ENCODE peak calls at places on chromosomes 5 and 9, in seven cellular contexts. O, W, M, I, Q, D and P are unnamed samples.

GRCh38 chr5:142202282-142202681 is 93.7 kb downstream of the NDFIP1 start:
- DNase-seq in I (peak; percentile 60), Q (no peak), O (peak; percentile 65), M (no peak), D (no peak), W (no peak), P (no peak)

GRCh38 chr5:153476767-153477166 is 13.7 kb upstream of the GRIA1 start:
- DNase-seq in M (no peak), Q (no peak), D (no peak), I (peak; percentile 76), W (peak; percentile 86), O (peak; percentile 92), P (no peak)

GRCh38 chr9:19201899-19202891 is 28.3 kb upstream of the DENND4C start:
- DNase-seq in O (no peak), W (peak; percentile 97), Q (no peak), I (peak; percentile 23), M (no peak), D (no peak), P (peak; percentile 32)

GRCh38 chr9:116181853-116182610 is 28.4 kb downstream of the PAPPA start:
- DNase-seq in I (no peak), O (peak; percentile 51), M (no peak), Q (no peak), W (peak; percentile 40), D (peak; percentile 68), P (no peak)

GRCh38 chr9:75855509-75855908 is 35.0 kb upstream of the PCSK5 start:
- DNase-seq in M (no peak), W (peak; percentile 53), O (peak; percentile 4), Q (no peak), D (peak; percentile 66), I (peak; percentile 20), P (no peak)

GRCh38 chr9:8287501-8287900 is 487.9 kb upstream of the DMAC1 start:
- DNase-seq in Q (no peak), O (no peak), M (no peak), D (no peak), I (no peak), W (no peak), P (no peak)

GRCh38 chr5:172223901-172224873 is 30.2 kb downstream of the EFCAB9 start:
- DNase-seq in Q (no peak), M (no peak), O (no peak), I (no peak), W (no peak), D (no peak), P (no peak)

GRCh38 chr5:102617857-102618187 is 119.0 kb upstream of the SLCO6A1 start:
- DNase-seq in W (no peak), O (no peak), Q (no peak), M (no peak), D (no peak), I (peak; percentile 73), P (no peak)

GRCh38 chr5:71924325-71924724 is 182.9 kb upstream of the MAP1B start:
- DNase-seq in Q (no peak), O (peak; percentile 20), I (peak; percentile 15), W (no peak), D (no peak), M (no peak), P (no peak)

GRCh38 chr5:170467000-170467707 is 36.7 kb upstream of the KCNIP1 start:
- DNase-seq in Q (peak; percentile 17), O (peak; percentile 90), W (no peak), D (peak; percentile 94), M (no peak), I (peak; percentile 85), P (no peak)

GRCh38 chr5:140328036-140328764 is 18.2 kb downstream of the HBEGF start:
- DNase-seq in Q (no peak), M (no peak), D (no peak), I (no peak), O (no peak), W (peak; percentile 52), P (no peak)

GRCh38 chr9:445033-445432 is 230.4 kb downstream of the DOCK8 start:
- DNase-seq in W (no peak), I (peak; percentile 7), D (no peak), Q (no peak), O (no peak), M (no peak), P (no peak)

GRCh38 chr5:157046041-157046440 is 12.9 kb downstream of the HAVCR1 start:
- DNase-seq in I (peak; percentile 30), Q (no peak), O (no peak), M (no peak), D (no peak), W (peak; percentile 70), P (no peak)

GRCh38 chr9:136095495-136096058 is 488 bp upstream of the NACC2 start:
- DNase-seq in I (peak; percentile 50), W (no peak), M (peak; percentile 39), Q (no peak), O (peak; percentile 31), D (peak; percentile 52), P (no peak)

GRCh38 chr9:133520121-133520835 is 4.5 kb downstream of the MYMK start:
- DNase-seq in O (no peak), M (no peak), Q (no peak), W (no peak), I (no peak), D (no peak), P (no peak)

GRCh38 chr9:133523096-133523495 is 1.7 kb downstream of the MYMK start:
- DNase-seq in D (no peak), M (no peak), Q (no peak), W (no peak), I (no peak), O (no peak), P (no peak)

GRCh38 chr9:133524146-133524545 is 613 bp downstream of the MYMK start:
- DNase-seq in O (no peak), W (no peak), M (no peak), D (no peak), Q (no peak), I (no peak), P (no peak)

GRCh38 chr9:133521122-133522072 is 3.4 kb downstream of the MYMK start:
- DNase-seq in I (no peak), M (no peak), Q (no peak), O (no peak), D (no peak), W (no peak), P (no peak)

GRCh38 chr9:133522073-133522910 is 2.5 kb downstream of the MYMK start:
- DNase-seq in W (no peak), O (no peak), M (no peak), I (no peak), D (no peak), Q (no peak), P (no peak)
- H3K9ac ChIP-seq in W (no peak overlapping the region), O (no peak overlapping the region), M (peak overlapping the region; percentile 50), I (no peak overlapping the region), D (no peak overlapping the region), Q (no peak overlapping the region), P (no peak overlapping the region)

DNA sequence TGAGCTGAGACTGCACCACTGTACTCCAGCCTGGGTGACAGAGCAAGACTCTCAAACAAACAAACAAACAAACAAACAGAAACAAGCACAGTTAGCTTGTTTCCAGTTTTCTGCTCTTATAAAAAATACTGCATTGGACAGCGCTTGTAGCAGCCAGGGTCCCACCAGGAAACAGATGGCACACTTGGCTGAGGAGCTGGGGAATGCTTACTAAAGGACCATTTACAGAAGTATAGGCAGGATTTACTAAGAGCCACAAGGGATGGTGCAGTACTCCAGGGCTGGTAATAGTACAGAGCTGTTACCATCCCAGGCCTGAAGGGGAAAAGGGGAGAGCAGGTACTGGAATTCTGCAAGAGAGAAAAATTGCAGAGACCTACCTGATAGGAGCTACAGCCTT is 5.2 kb upstream of the ANKS6 start:
- DNase-seq in I (no peak), D (no peak), M (no peak), W (no peak), Q (peak; percentile 36), O (no peak), P (no peak)
- H3K79me1 ChIP-seq in I (no peaks in the 10 kb centered on the region), D (peaks cover 3% of the 10 kb centered on the region), M (no peaks in the 10 kb centered on the region), W (no peaks in the 10 kb centered on the region), Q (no peaks in the 10 kb centered on the region), O (no peaks in the 10 kb centered on the region), P (no peaks in the 10 kb centered on the region)

GRCh38 chr5:150519978-150520377 is 12.0 kb downstream of the NDST1 start:
- DNase-seq in M (no peak), D (no peak), Q (no peak), I (no peak), W (no peak), O (no peak), P (no peak)

GRCh38 chr5:150516011-150516410 is 8.1 kb downstream of the NDST1 start:
- DNase-seq in M (no peak), W (peak; percentile 86), I (peak; percentile 84), D (no peak), Q (no peak), O (peak; percentile 85), P (no peak)

GRCh38 chr5:150515446-150515845 is 7.5 kb downstream of the NDST1 start:
- DNase-seq in M (no peak), Q (no peak), W (peak; percentile 72), I (peak; percentile 78), O (peak; percentile 83), D (no peak), P (no peak)

GRCh38 chr5:150519560-150519945 is 11.6 kb downstream of the NDST1 start:
- DNase-seq in O (no peak), W (no peak), I (no peak), Q (no peak), D (no peak), M (no peak), P (no peak)

DNA sequence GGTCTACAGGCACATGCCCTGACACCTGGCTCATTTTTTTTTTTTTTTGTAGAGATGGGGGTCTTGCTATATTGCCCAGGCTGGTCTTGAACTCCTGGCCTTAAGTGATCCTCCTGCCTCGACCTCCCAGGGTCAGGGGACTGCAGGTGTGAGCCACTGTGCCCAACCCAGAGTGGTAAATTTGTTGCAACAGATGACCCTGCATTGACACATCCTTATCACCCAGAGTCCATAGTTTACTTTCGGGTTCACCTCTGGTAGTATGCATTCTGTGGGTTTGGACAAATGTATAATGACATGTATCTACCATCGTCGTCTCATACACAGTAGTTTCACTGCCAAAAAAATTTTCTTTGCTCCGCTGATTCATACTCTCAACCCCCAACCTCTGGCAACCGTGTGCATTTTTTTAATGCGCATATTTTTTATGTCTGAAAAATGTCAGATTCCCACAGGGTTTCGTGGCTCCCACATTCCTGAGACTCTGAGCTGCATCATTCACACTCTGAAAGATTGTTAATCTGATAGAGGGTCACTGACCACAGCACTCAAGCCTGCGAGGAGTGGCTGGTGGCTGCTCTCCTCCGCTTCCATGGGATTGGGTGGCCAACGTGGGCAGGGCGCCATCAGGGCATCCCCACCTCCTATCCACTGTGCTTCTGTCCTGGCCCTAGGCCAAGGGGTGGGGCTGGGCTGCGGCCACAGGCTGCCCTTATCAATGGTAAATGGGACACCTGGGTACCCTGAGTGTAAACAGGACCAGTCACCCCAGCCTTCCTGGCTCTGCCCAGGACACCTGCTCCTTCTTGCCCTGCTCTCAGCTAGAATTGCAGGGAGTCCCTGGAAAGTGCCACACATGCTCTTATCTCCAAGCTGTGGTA is 9.6 kb downstream of the NDST1 start:
- DNase-seq in M (no peak), O (peak; percentile 98), W (peak; percentile 47), Q (no peak), I (peak; percentile 85), D (no peak), P (no peak)
- H3K9ac ChIP-seq in M (no peak overlapping the region), O (no peak overlapping the region), W (no peak overlapping the region), Q (no peak overlapping the region), I (peak overlapping the region; percentile 21), D (no peak overlapping the region), P (no peak overlapping the region)

GRCh38 chr5:148748702-148749101 is 77.7 kb upstream of the ADRB2 start:
- DNase-seq in O (no peak), W (no peak), M (no peak), Q (no peak), D (no peak), I (no peak), P (no peak)
- H3K79me1 ChIP-seq in O (no peaks in the 10 kb centered on the region), W (no peaks in the 10 kb centered on the region), M (no peaks in the 10 kb centered on the region), Q (no peaks in the 10 kb centered on the region), D (no peaks in the 10 kb centered on the region), I (no peaks in the 10 kb centered on the region), P (no peaks in the 10 kb centered on the region)